ENCODE peak calls at places on chromosomes 5 and 9, in five cellular contexts. Q is naive thymus-derived CD4-positive, alpha-beta T cell; S is A549; G is tibial artery; O is right atrium auricular region. U is an unnamed sample.
A peak's percentile ranks its signal among the peaks of the same experiment; 100 is the strongest.

GRCh38 chr5:34491251-34491620 is 164.9 kb upstream of the RAI14 start:
- DNase-seq in Q (no peak), S (no peak), O (no peak), G (no peak), U (no peak)

GRCh38 chr5:176533390-176533789 is 3.8 kb downstream of the RNF44 start:
- DNase-seq in Q (no peak), S (no peak), O (no peak), G (no peak), U (no peak)

GRCh38 chr5:111099058-111099778 is 7.1 kb downstream of the WDR36 start:
- DNase-seq in Q (no peak), G (no peak), S (no peak), O (no peak), U (no peak)

GRCh38 chr5:167511-167910 is 23.8 kb upstream of the LRRC14B start:
- DNase-seq in G (no peak), O (no peak), S (no peak), Q (no peak), U (no peak)

GRCh38 chr5:107670927-107671741 is at the start of gene EFNA5:
- DNase-seq in S (peak; percentile 30), G (peak; percentile 33), Q (no peak), O (peak; percentile 64), U (no peak)

GRCh38 chr5:39376293-39376714 is 12.0 kb upstream of the C9 start:
- DNase-seq in Q (peak; percentile 10), S (peak; percentile 67), G (no peak), O (no peak), U (no peak)

GRCh38 chr5:97162045-97162444 is 19.6 kb upstream of the LIX1 start:
- DNase-seq in O (no peak), Q (peak; percentile 35), S (peak; percentile 85), G (peak; percentile 48), U (peak; percentile 44)

GRCh38 chr5:159091596-159091995 is 8.1 kb downstream of the EBF1 start:
- DNase-seq in S (no peak), G (no peak), O (no peak), Q (no peak), U (no peak)

GRCh38 chr9:38109601-38110000 is 40.6 kb upstream of the SHB start:
- DNase-seq in G (no peak), Q (no peak), O (peak; percentile 23), S (no peak), U (no peak)

GRCh38 chr5:137679910-137680309 is 56.0 kb downstream of the KLHL3 start:
- DNase-seq in G (no peak), Q (no peak), S (no peak), O (no peak), U (no peak)

GRCh38 chr9:133003671-133004090 is 25.2 kb downstream of the GFI1B start:
- DNase-seq in G (no peak), O (no peak), S (no peak), Q (no peak), U (no peak)

GRCh38 chr5:58447231-58447630 is 12.7 kb downstream of the PLK2 start:
- DNase-seq in Q (no peak), G (no peak), S (no peak), O (no peak), U (no peak)

GRCh38 chr5:52987711-52988329 is 1.3 kb upstream of the ITGA2 start:
- DNase-seq in O (no peak), G (no peak), S (peak; percentile 53), Q (no peak), U (peak; percentile 98)

GRCh38 chr5:52981507-52981906 is 7.6 kb upstream of the ITGA2 start:
- DNase-seq in O (no peak), Q (no peak), S (no peak), G (no peak), U (no peak)

GRCh38 chr5:52988335-52989024 is 672 bp upstream of the ITGA2 start:
- DNase-seq in Q (no peak), S (no peak), G (no peak), O (no peak), U (no peak)

GRCh38 chr5:52983731-52984620 is 5.2 kb upstream of the ITGA2 start:
- DNase-seq in Q (no peak), S (no peak), O (no peak), G (no peak), U (peak; percentile 37)

GRCh38 chr5:52985306-52985705 is 3.8 kb upstream of the ITGA2 start:
- DNase-seq in G (no peak), Q (no peak), O (no peak), S (no peak), U (peak; percentile 80)
- H3K27ac ChIP-seq in G (no peak overlapping the region), Q (no peak overlapping the region), O (no peak overlapping the region), S (no peak overlapping the region), U (peak overlapping the region; percentile 95)

GRCh38 chr5:178224403-178224802 is 8.2 kb downstream of the PHYKPL start:
- DNase-seq in G (no peak), S (no peak), Q (no peak), O (no peak), U (no peak)
- H3K27ac ChIP-seq in G (no peak overlapping the region), S (no peak overlapping the region), Q (no peak overlapping the region), O (no peak overlapping the region), U (no peak overlapping the region)

GRCh38 chr5:121915765-121916164 is 46.0 kb upstream of the SRFBP1 start:
- DNase-seq in Q (no peak), O (no peak), S (no peak), G (no peak), U (no peak)

GRCh38 chr5:121913397-121913796 is 48.4 kb upstream of the SRFBP1 start:
- DNase-seq in S (no peak), G (no peak), O (no peak), Q (no peak), U (no peak)

GRCh38 chr5:121910036-121910435 is 51.7 kb upstream of the SRFBP1 start:
- DNase-seq in G (no peak), S (no peak), O (no peak), Q (no peak), U (no peak)
- H3K27ac ChIP-seq in G (no peak overlapping the region), S (no peak overlapping the region), O (no peak overlapping the region), Q (no peak overlapping the region), U (no peak overlapping the region)

DNA sequence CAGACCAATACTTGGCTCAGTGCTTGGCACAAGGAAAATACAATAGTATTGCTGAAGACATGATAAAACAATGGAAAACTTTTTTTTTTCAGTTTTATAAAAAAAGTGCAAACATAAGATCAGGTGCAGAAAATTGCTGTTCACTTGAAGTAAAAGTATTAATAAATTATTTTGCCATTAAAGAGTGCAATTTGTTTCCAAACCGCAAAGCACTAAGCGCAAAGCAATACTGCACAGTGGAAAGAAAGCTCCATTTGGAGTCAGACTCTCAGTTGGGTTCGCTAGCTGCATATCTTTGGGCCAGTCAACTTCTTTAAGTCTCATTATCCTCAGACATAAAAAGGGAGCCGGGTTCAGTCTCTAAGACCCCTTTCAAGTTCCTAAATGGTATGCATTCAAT is 45.8 kb downstream of the MEF2C start:
- DNase-seq in S (no peak), O (no peak), G (no peak), Q (no peak), U (no peak)
- H3K27ac ChIP-seq in S (no peak overlapping the region), O (peak overlapping the region; percentile 84), G (peak overlapping the region; percentile 79), Q (no peak overlapping the region), U (no peak overlapping the region)

GRCh38 chr5:72956324-72957140 is 691 bp downstream of the FCHO2 start:
- DNase-seq in Q (no peak), S (peak; percentile 59), O (no peak), G (peak; percentile 57), U (no peak)

GRCh38 chr5:72955768-72956323 is at the start of gene FCHO2:
- DNase-seq in Q (peak; percentile 90), S (peak; percentile 97), O (peak; percentile 97), G (peak; percentile 99), U (peak; percentile 90)

GRCh38 chr5:72955143-72955767 is 586 bp upstream of the FCHO2 start:
- DNase-seq in S (no peak), Q (no peak), G (no peak), O (peak; percentile 88), U (no peak)

GRCh38 chr5:72951850-72952468 is 3.9 kb upstream of the FCHO2 start:
- DNase-seq in G (no peak), O (no peak), Q (no peak), S (peak; percentile 47), U (peak; percentile 40)

DNA sequence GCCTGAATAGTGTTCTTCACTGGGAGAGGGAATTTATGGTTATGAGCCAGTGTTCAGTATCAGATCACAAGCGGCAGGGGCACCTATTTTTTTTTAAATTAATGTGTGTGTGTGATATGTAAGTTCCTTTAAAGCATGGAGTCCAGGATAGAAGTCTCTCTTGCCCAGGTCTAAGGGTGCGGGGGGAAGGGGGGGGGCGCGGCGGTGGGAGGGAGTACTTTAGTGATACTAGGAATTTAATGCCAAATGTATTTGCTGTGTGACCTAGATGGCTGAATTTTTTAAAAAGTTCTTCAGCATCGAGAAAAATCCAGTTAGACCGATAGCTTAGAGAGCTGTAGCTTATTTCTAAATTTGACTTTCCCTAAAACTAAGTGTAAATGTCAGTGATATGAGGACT is 1.5 kb upstream of the FCHO2 start:
- DNase-seq in G (no peak), S (no peak), O (no peak), Q (no peak), U (no peak)
- H3K27ac ChIP-seq in G (peak overlapping the region; percentile 98), S (peak overlapping the region; percentile 24), O (peak overlapping the region; percentile 97), Q (no peak overlapping the region), U (peak overlapping the region; percentile 99)

GRCh38 chr9:119370816-119371215 is 1.6 kb upstream of the BRINP1 start:
- DNase-seq in G (no peak), Q (no peak), S (peak; percentile 13), O (no peak), U (no peak)

GRCh38 chr9:119368179-119368578 is 1.1 kb downstream of the BRINP1 start:
- DNase-seq in O (no peak), G (no peak), Q (no peak), S (no peak), U (no peak)

GRCh38 chr9:119366909-119367690 is 2.1 kb downstream of the BRINP1 start:
- DNase-seq in Q (no peak), G (no peak), S (no peak), O (no peak), U (peak; percentile 58)

GRCh38 chr9:119369670-119370366 is 583 bp upstream of the BRINP1 start:
- DNase-seq in O (no peak), Q (no peak), S (no peak), G (no peak), U (no peak)

DNA sequence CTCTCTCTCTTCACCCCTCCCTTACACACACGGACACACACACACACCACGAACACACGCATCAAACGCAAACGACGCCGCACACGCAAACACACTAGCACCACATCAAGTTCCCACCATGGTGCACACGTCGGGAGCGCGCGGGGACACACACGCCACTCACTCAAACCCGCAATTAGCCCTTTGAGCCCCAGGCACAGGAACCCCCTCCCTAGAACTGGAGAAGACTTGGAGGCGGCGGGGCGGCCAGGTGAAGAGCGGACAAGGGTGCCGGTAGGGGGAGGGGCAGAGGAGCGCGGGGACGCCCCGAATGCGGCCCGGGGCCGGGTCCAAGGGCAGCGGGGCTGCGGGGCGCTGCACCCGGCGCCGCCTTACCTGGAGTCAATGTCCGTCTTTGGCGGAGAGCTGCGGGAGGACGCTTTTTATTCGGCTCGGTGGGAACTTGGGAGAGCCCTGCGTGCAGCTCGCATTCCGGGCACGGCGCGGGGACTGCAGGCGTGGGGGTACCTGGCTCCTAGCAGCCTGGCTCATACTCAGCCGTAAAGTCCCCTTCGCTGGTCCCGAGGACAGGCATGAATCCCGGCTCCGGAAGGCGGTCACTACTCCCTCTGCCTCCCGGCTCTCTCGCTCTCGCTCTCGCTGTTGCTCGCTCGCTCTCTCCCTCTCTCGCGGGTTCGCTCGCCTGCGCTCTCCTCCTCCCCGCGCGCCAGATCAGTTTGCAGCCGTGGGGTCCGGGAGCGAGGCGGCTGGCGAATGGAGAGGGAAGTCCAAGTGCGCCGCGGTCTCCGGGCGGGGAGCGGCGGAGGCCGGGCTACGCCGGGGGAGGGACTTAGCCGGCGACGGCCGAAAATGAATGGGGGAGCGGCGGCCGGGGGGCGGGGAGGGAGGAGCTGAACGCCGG is at the start of gene BRINP1:
- DNase-seq in G (no peak), O (no peak), Q (no peak), S (peak; percentile 19), U (peak; percentile 22)
- H3K27ac ChIP-seq in G (no peak within 1 kb of the TSS), O (no peak within 1 kb of the TSS), Q (no peak within 1 kb of the TSS), S (no peak within 1 kb of the TSS), U (no peak within 1 kb of the TSS)

GRCh38 chr9:109986423-109987055 is 206.5 kb downstream of the PALM2AKAP2 start:
- DNase-seq in Q (no peak), S (peak; percentile 38), G (no peak), O (no peak), U (no peak)
- H3K27ac ChIP-seq in Q (no peak overlapping the region), S (no peak overlapping the region), G (peak overlapping the region; percentile 75), O (peak overlapping the region; percentile 10), U (peak overlapping the region; percentile 52)

U was measured in epithelial cell of prostate.